ENCODE peak calls at places on chromosome 20, in seven cellular contexts. N, X, U, E, G, M and J are unnamed samples.

GRCh38 chr20:5626603-5627002 is 123.6 kb upstream of the SHLD1 start:
- DNase-seq in N (no peak), X (no peak), U (no peak), G (no peak), E (no peak), M (no peak), J (no peak)

GRCh38 chr20:60057866-60058807 is 99.9 kb downstream of the CDH26 start:
- DNase-seq in G (peak; percentile 74), N (peak; percentile 79), M (no peak), E (peak; percentile 77), X (peak; percentile 83), U (peak; percentile 61), J (peak; percentile 15)

GRCh38 chr20:1302578-1303541 is 26.1 kb downstream of the SDCBP2 start:
- DNase-seq in N (no peak), E (no peak), G (no peak), M (peak; percentile 26), X (no peak), U (no peak), J (no peak)

GRCh38 chr20:61934716-61935530 is 130.8 kb downstream of the TAF4 start:
- DNase-seq in M (peak; percentile 34), X (no peak), E (no peak), U (peak; percentile 47), N (peak; percentile 46), G (peak; percentile 39), J (no peak)

GRCh38 chr20:56995635-56996075 is 270.8 kb downstream of the BMP7 start:
- DNase-seq in N (no peak), X (peak; percentile 79), U (peak; percentile 88), E (no peak), M (peak; percentile 86), G (peak; percentile 67), J (peak; percentile 41)

GRCh38 chr20:49979030-49979832 is 3.5 kb upstream of the SNAI1 start:
- DNase-seq in M (peak; percentile 68), U (peak; percentile 92), E (peak; percentile 61), G (peak; percentile 85), N (no peak), X (peak; percentile 86), J (peak; percentile 73)

GRCh38 chr20:57224641-57225138 is 41.8 kb downstream of the BMP7 start:
- DNase-seq in M (no peak), E (no peak), X (no peak), N (no peak), U (no peak), G (no peak), J (no peak)

GRCh38 chr20:521860-522259 is 21.7 kb downstream of the CSNK2A1 start:
- DNase-seq in E (no peak), M (no peak), U (no peak), X (no peak), G (no peak), N (no peak), J (no peak)

GRCh38 chr20:37276494-37277252 is 12.8 kb upstream of the MANBAL start:
- DNase-seq in U (no peak), E (peak; percentile 51), G (no peak), N (peak; percentile 94), X (no peak), M (peak; percentile 49), J (no peak)

GRCh38 chr20:32433311-32434021 is 75.3 kb downstream of the ASXL1 start:
- DNase-seq in X (no peak), G (no peak), U (no peak), N (no peak), M (no peak), E (no peak), J (no peak)

GRCh38 chr20:11691766-11692165 is 225.9 kb upstream of the BTBD3 start:
- DNase-seq in U (no peak), X (no peak), M (no peak), N (no peak), E (no peak), G (no peak), J (no peak)

GRCh38 chr20:46220808-46221207 is 87.5 kb downstream of the CDH22 start:
- DNase-seq in M (no peak), G (peak; percentile 92), E (no peak), X (peak; percentile 84), N (no peak), U (no peak), J (peak; percentile 91)

GRCh38 chr20:35742741-35743523 is 872 bp upstream of the RBM39 start:
- DNase-seq in X (no peak), M (no peak), N (no peak), E (peak; percentile 51), G (peak; percentile 61), U (no peak), J (no peak)

GRCh38 chr20:37914672-37915433 is 11.9 kb downstream of the VSTM2L start:
- DNase-seq in M (no peak), E (peak; percentile 24), N (no peak), X (peak; percentile 81), G (peak; percentile 90), U (peak; percentile 82), J (peak; percentile 73)

GRCh38 chr20:41540459-41540858 is 77.7 kb downstream of the CHD6 start:
- DNase-seq in X (no peak), M (no peak), E (no peak), U (no peak), G (no peak), N (no peak), J (no peak)

GRCh38 chr20:41956316-41957050 is 338.3 kb upstream of the CHD6 start:
- DNase-seq in M (peak; percentile 57), E (no peak), X (peak; percentile 39), G (peak; percentile 67), U (no peak), N (no peak), J (peak; percentile 6)

GRCh38 chr20:64131406-64131805 is 24.0 kb upstream of the NPBWR2 start:
- DNase-seq in X (no peak), N (no peak), M (no peak), G (no peak), E (peak; percentile 7), U (peak; percentile 38), J (no peak)

GRCh38 chr20:41175201-41175651 is 37.9 kb downstream of the PLCG1 start:
- DNase-seq in N (no peak), E (no peak), X (peak; percentile 5), M (no peak), U (peak; percentile 11), G (no peak), J (no peak)

GRCh38 chr20:7818477-7818876 is 121.8 kb downstream of the HAO1 start:
- DNase-seq in M (no peak), X (no peak), E (no peak), U (no peak), G (no peak), N (no peak), J (no peak)

GRCh38 chr20:43300887-43301286 is 111.2 kb upstream of the PTPRT start:
- DNase-seq in N (no peak), E (no peak), X (no peak), U (no peak), G (no peak), M (no peak), J (no peak)

GRCh38 chr20:48100483-48100882 is 315.2 kb upstream of the SULF2 start:
- DNase-seq in U (no peak), M (no peak), E (no peak), N (no peak), G (no peak), X (no peak), J (no peak)

GRCh38 chr20:19544684-19545083 is 213.4 kb upstream of the RIN2 start:
- DNase-seq in E (no peak), G (no peak), N (no peak), U (no peak), M (no peak), X (no peak), J (no peak)

GRCh38 chr20:41570552-41570951 is 47.6 kb downstream of the CHD6 start:
- DNase-seq in M (no peak), N (peak; percentile 28), E (no peak), G (no peak), X (no peak), U (no peak), J (no peak)

GRCh38 chr20:37934634-37935010 is 31.7 kb downstream of the VSTM2L start:
- DNase-seq in X (no peak), M (no peak), U (no peak), G (no peak), E (no peak), N (no peak), J (no peak)

GRCh38 chr20:25504366-25505135 is 80.8 kb downstream of the NINL start:
- DNase-seq in X (no peak), M (no peak), U (no peak), G (no peak), N (no peak), E (no peak), J (no peak)

GRCh38 chr20:4069741-4070140 is 54.4 kb upstream of the RNF24 start:
- DNase-seq in U (no peak), E (peak; percentile 63), G (no peak), X (no peak), N (peak; percentile 72), M (no peak), J (no peak)

GRCh38 chr20:4066551-4066950 is 51.2 kb upstream of the RNF24 start:
- DNase-seq in N (no peak), E (no peak), G (no peak), M (no peak), U (no peak), X (no peak), J (no peak)

GRCh38 chr20:4065405-4065841 is 50.1 kb upstream of the RNF24 start:
- DNase-seq in U (no peak), X (no peak), E (peak; percentile 86), M (no peak), N (peak; percentile 86), G (no peak), J (no peak)

GRCh38 chr20:4068708-4069107 is 53.4 kb upstream of the RNF24 start:
- DNase-seq in U (no peak), M (peak; percentile 36), X (no peak), N (no peak), G (no peak), E (no peak), J (no peak)

GRCh38 chr20:4067600-4068261 is 52.4 kb upstream of the RNF24 start:
- DNase-seq in X (no peak), E (peak; percentile 74), U (no peak), G (no peak), N (peak; percentile 88), M (peak; percentile 80), J (no peak)
- H2BK5ac ChIP-seq in X (no peak overlapping the region), E (no peak overlapping the region), U (no peak overlapping the region), G (no peak overlapping the region), N (peak overlapping the region; percentile 55), M (no peak overlapping the region), J (no peak overlapping the region)

GRCh38 chr20:34525342-34525708 is 9.1 kb downstream of the DYNLRB1 start:
- DNase-seq in M (no peak), X (no peak), G (no peak), U (peak; percentile 23), E (no peak), N (no peak), J (no peak)
- H3K4ac ChIP-seq in M (no peak overlapping the region), X (no peak overlapping the region), G (no peak overlapping the region), U (no peak overlapping the region), E (no peak overlapping the region), N (peak overlapping the region; percentile 99), J (no peak overlapping the region)

DNA sequence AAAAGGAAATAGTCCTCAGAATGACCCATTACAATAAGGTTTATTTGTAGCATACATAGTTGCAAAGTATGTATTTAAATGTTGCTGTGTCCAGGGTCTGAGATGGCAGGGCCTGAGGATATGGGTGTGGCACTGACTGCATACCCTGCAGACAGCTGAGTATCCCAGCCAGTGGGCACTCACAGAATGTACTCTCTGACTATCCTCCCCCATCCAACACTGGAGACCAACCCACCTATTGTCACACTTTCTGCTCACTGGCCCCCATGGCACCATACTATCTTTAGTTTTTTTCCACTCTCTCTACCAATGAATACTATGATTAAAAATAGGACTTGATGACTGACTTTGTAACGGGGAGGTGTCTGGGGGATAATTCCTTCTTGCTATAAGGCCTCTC is 215.8 kb upstream of the FOXA2 start:
- DNase-seq in N (no peak), U (no peak), M (no peak), G (no peak), E (no peak), X (no peak), J (no peak)
- H2BK5ac ChIP-seq in N (no peak overlapping the region), U (no peak overlapping the region), M (no peak overlapping the region), G (no peak overlapping the region), E (no peak overlapping the region), X (no peak overlapping the region), J (no peak overlapping the region)

GRCh38 chr20:62996596-62996982 is 10.2 kb downstream of the BHLHE23 start:
- DNase-seq in M (no peak), U (no peak), X (no peak), E (no peak), G (no peak), N (no peak), J (no peak)
- H3K4ac ChIP-seq in M (no peak overlapping the region), U (no peak overlapping the region), X (no peak overlapping the region), E (no peak overlapping the region), G (no peak overlapping the region), N (no peak overlapping the region), J (no peak overlapping the region)